ENCODE peak calls at places on chromosomes 12 and 14, in five cellular contexts. One of them, this sample, is unnamed.

GRCh38 chr14:32300146-32300545 is 29.0 kb upstream of the AKAP6 start:
- DNase-seq in fibroblast of lung: no peak
- DNase-seq in PC-9: no peak
- DNase-seq in SK-N-SH: no peak
- DNase-seq in mammary epithelial cell: no peak
- DNase-seq in this sample: no peak

GRCh38 chr12:93803408-93803807 is 126.2 kb downstream of the CRADD start:
- DNase-seq in SK-N-SH: no peak
- DNase-seq in mammary epithelial cell: peak; percentile 79
- DNase-seq in PC-9: no peak
- DNase-seq in fibroblast of lung: peak; percentile 88
- DNase-seq in this sample: peak; percentile 60

GRCh38 chr12:11821386-11821785 is 171.9 kb downstream of the ETV6 start:
- DNase-seq in mammary epithelial cell: no peak
- DNase-seq in fibroblast of lung: no peak
- DNase-seq in PC-9: no peak
- DNase-seq in SK-N-SH: no peak
- DNase-seq in this sample: no peak

GRCh38 chr14:100554082-100554677 is 33.0 kb downstream of the BEGAIN start:
- DNase-seq in PC-9: peak; percentile 9
- DNase-seq in SK-N-SH: no peak
- DNase-seq in fibroblast of lung: no peak
- DNase-seq in mammary epithelial cell: peak; percentile 45
- DNase-seq in this sample: peak; percentile 42

GRCh38 chr14:89252887-89253532 is 164.0 kb downstream of the FOXN3 start:
- DNase-seq in SK-N-SH: peak; percentile 21
- DNase-seq in PC-9: no peak
- DNase-seq in fibroblast of lung: no peak
- DNase-seq in mammary epithelial cell: no peak
- DNase-seq in this sample: no peak

GRCh38 chr12:96497800-96498199 is 8.4 kb downstream of the CFAP54 start:
- DNase-seq in PC-9: no peak
- DNase-seq in mammary epithelial cell: no peak
- DNase-seq in SK-N-SH: no peak
- DNase-seq in fibroblast of lung: peak; percentile 35
- DNase-seq in this sample: no peak

GRCh38 chr12:81416571-81416970 is 338.7 kb downstream of the ACSS3 start:
- DNase-seq in PC-9: no peak
- DNase-seq in fibroblast of lung: no peak
- DNase-seq in SK-N-SH: no peak
- DNase-seq in mammary epithelial cell: no peak
- DNase-seq in this sample: no peak

GRCh38 chr12:104319028-104319427 is 15.5 kb downstream of the EID3 start:
- DNase-seq in PC-9: no peak
- DNase-seq in fibroblast of lung: no peak
- DNase-seq in mammary epithelial cell: no peak
- DNase-seq in SK-N-SH: no peak
- DNase-seq in this sample: no peak

GRCh38 chr12:131971226-131971625 is 21.5 kb downstream of the EP400 start:
- DNase-seq in mammary epithelial cell: no peak
- DNase-seq in SK-N-SH: no peak
- DNase-seq in PC-9: no peak
- DNase-seq in fibroblast of lung: no peak
- DNase-seq in this sample: no peak

GRCh38 chr14:21241218-21241819 is 27.9 kb downstream of the HNRNPC start:
- DNase-seq in fibroblast of lung: no peak
- DNase-seq in SK-N-SH: no peak
- DNase-seq in PC-9: no peak
- DNase-seq in mammary epithelial cell: no peak
- DNase-seq in this sample: peak; percentile 21

DNA sequence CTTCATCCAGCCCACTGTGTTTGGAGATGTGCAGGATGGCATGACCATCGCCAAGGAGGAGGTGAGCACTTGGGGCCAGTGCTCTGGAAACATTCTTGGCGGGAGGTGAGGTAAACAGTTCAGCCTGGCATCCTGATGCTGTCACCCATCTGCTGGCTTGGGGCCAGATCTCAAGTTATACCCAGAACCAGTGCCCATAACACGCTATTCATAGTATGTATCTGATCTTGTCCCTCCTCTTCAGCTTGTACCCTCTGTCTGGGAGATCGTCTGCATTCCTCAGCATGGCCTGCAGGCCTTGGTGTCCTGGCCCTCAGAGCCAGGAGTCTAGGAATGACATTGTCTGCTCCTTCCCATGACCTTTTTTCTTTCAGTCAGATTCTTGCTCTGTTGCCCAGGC is 31.4 kb downstream of the ALDH2 start:
- DNase-seq in mammary epithelial cell: no peak
- DNase-seq in SK-N-SH: no peak
- DNase-seq in PC-9: no peak
- DNase-seq in fibroblast of lung: no peak
- DNase-seq in this sample: no peak
- H3K27ac ChIP-seq in mammary epithelial cell: no peak overlapping the region
- H3K27ac ChIP-seq in SK-N-SH: no peak overlapping the region
- H3K27ac ChIP-seq in PC-9: no peak overlapping the region
- H3K27ac ChIP-seq in fibroblast of lung: no peak overlapping the region
- H3K27ac ChIP-seq in this sample: no peak overlapping the region

GRCh38 chr12:112964067-112964670 is 14.2 kb upstream of the OAS2 start:
- DNase-seq in PC-9: no peak
- DNase-seq in mammary epithelial cell: no peak
- DNase-seq in fibroblast of lung: no peak
- DNase-seq in SK-N-SH: no peak
- DNase-seq in this sample: no peak
- H3K4me2 ChIP-seq in PC-9: no peak overlapping the region
- H3K4me2 ChIP-seq in mammary epithelial cell: no peak overlapping the region
- H3K4me2 ChIP-seq in fibroblast of lung: no peak overlapping the region
- H3K4me2 ChIP-seq in SK-N-SH: no peak overlapping the region
- H3K4me2 ChIP-seq in this sample: no peak overlapping the region

DNA sequence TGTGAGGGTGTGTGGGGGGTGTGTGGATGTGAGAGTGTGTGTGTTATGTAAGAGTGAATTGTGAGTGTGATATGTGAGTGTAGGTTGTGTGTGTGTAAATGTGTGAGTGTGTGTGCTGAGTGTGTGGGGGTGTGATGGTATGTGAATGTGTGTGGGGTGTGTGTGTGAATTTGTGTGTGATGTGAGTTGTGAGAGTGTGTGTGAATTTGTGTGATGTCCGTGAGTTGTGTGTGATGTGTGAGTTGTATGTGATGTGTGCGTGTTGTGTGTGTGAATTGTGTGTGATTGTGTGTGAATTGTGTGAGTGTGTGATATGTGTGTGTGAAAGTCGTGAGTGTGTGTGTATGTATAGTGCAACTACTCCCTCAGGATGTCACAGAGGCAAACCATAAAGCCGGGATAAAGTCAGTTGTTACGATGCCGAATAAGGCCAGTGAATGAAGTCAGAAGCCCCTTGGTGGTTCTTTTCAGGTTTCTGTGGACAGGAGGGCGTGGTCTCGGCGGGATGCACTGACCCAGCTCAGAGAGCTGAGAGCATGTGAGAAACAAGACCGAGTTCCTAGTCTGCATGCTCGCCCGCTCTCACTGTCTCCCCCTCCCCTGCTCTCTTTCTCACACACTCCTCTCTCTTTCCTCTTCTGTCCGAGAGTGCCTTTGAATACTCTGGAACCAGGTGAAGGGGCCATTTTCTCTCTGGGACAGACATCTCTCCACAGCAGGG is 71.8 kb upstream of the MAX start:
- DNase-seq in fibroblast of lung: no peak
- DNase-seq in PC-9: no peak
- DNase-seq in SK-N-SH: no peak
- DNase-seq in mammary epithelial cell: no peak
- DNase-seq in this sample: no peak
- H2AFZ ChIP-seq in fibroblast of lung: peak overlapping the region; percentile 30
- H2AFZ ChIP-seq in PC-9: no peak overlapping the region
- H2AFZ ChIP-seq in SK-N-SH: no peak overlapping the region
- H2AFZ ChIP-seq in mammary epithelial cell: no peak overlapping the region
- H2AFZ ChIP-seq in this sample: peak overlapping the region; percentile 39

GRCh38 chr14:25615174-25615573 is 565.2 kb upstream of the STXBP6 start:
- DNase-seq in mammary epithelial cell: no peak
- DNase-seq in fibroblast of lung: no peak
- DNase-seq in PC-9: no peak
- DNase-seq in SK-N-SH: no peak
- DNase-seq in this sample: no peak
- H3K27ac ChIP-seq in mammary epithelial cell: no peak overlapping the region
- H3K27ac ChIP-seq in fibroblast of lung: no peak overlapping the region
- H3K27ac ChIP-seq in PC-9: no peak overlapping the region
- H3K27ac ChIP-seq in SK-N-SH: no peak overlapping the region
- H3K27ac ChIP-seq in this sample: no peak overlapping the region

GRCh38 chr14:22266141-22266442 is 322.9 kb downstream of the DAD1 start:
- DNase-seq in fibroblast of lung: peak; percentile 26
- DNase-seq in PC-9: peak; percentile 35
- DNase-seq in SK-N-SH: no peak
- DNase-seq in mammary epithelial cell: peak; percentile 68
- DNase-seq in this sample: no peak
- H3K4me2 ChIP-seq in fibroblast of lung: no peak overlapping the region
- H3K4me2 ChIP-seq in PC-9: peak overlapping the region; percentile 65
- H3K4me2 ChIP-seq in SK-N-SH: no peak overlapping the region
- H3K4me2 ChIP-seq in mammary epithelial cell: no peak overlapping the region
- H3K4me2 ChIP-seq in this sample: no peak overlapping the region